ENCODE peak calls at places on chromosomes 1 and 21, in eight cellular contexts. H is foreskin fibroblast; U is NCI-H1092; I is activated CD4-positive, CD25-positive, alpha-beta regulatory T cell treated with anti-CD3 and anti-CD28 coated beads, Interleukin-2, amount 50 U/mL, for 16 hours; J is naive thymus-derived CD4-positive, alpha-beta T cell; X is stimulated activated CD4-positive, alpha-beta T cell treated with anti-CD3 and anti-CD28 coated beads, Interleukin-12 subunit alpha, Interleukin-12 subunit beta, amount 100 ng/mL, for 48 hours; O is T follicular helper cell; F is LoVo. P is an unnamed sample.

GRCh38 chr1:29453502-29454240 is 217.3 kb downstream of the PTPRU start:
- DNase-seq in H (peak; percentile 8), U (no peak), I (no peak), J (no peak), X (no peak), O (no peak), F (peak; percentile 33), P (no peak)

GRCh38 chr1:35428360-35428759 is 128.8 kb downstream of the KIAA0319L start:
- DNase-seq in H (no peak), U (no peak), I (no peak), J (no peak), X (no peak), O (no peak), F (no peak), P (no peak)

GRCh38 chr1:209230319-209230718 is 353.2 kb upstream of the CAMK1G start:
- DNase-seq in H (no peak), U (no peak), I (no peak), J (no peak), X (no peak), O (no peak), F (no peak), P (no peak)

GRCh38 chr1:228228601-228229074 is 20.8 kb downstream of the OBSCN start:
- DNase-seq in H (peak; percentile 86), U (no peak), I (no peak), J (no peak), X (no peak), O (no peak), F (no peak), P (no peak)

GRCh38 chr1:160739098-160739511 is at the start of gene SLAMF7:
- DNase-seq in H (no peak), U (no peak), I (no peak), J (no peak), X (no peak), O (no peak), F (no peak), P (no peak)

GRCh38 chr1:212838145-212838544 is 9.3 kb downstream of the SPATA45 start:
- DNase-seq in H (no peak), U (no peak), I (no peak), J (no peak), X (no peak), O (no peak), F (no peak), P (no peak)

GRCh38 chr1:59100975-59101374 is 195.9 kb upstream of the FGGY start:
- DNase-seq in H (peak; percentile 30), U (no peak), I (no peak), J (no peak), X (no peak), O (no peak), F (no peak), P (no peak)

GRCh38 chr1:173663159-173663558 is 6.5 kb downstream of the ANKRD45 start:
- DNase-seq in H (no peak), U (no peak), I (no peak), J (no peak), X (no peak), O (no peak), F (no peak), P (no peak)

GRCh38 chr1:207963429-207964194 is 52.7 kb upstream of the CD34 start:
- DNase-seq in H (peak; percentile 78), U (peak; percentile 88), I (peak; percentile 67), J (peak; percentile 94), X (peak; percentile 80), O (peak; percentile 71), F (peak; percentile 88), P (peak; percentile 78)

GRCh38 chr1:95021085-95021484 is 51.7 kb downstream of the ALG14 start:
- DNase-seq in H (no peak), U (no peak), I (no peak), J (no peak), X (no peak), O (no peak), F (no peak), P (no peak)

GRCh38 chr1:27862671-27863551 is 9.4 kb upstream of the THEMIS2 start:
- DNase-seq in H (peak; percentile 99), U (no peak), I (no peak), J (no peak), X (no peak), O (no peak), F (no peak), P (no peak)

GRCh38 chr1:214296860-214297699 is 16.1 kb downstream of the SMYD2 start:
- DNase-seq in H (peak; percentile 75), U (no peak), I (no peak), J (no peak), X (no peak), O (no peak), F (no peak), P (no peak)

GRCh38 chr1:208829601-208830000 is 585.4 kb upstream of the PLXNA2 start:
- DNase-seq in H (peak; percentile 3), U (no peak), I (no peak), J (no peak), X (no peak), O (no peak), F (no peak), P (no peak)

GRCh38 chr1:7422966-7423365 is 348.1 kb upstream of the VAMP3 start:
- DNase-seq in H (no peak), U (no peak), I (no peak), J (peak; percentile 8), X (no peak), O (no peak), F (no peak), P (no peak)

GRCh38 chr21:27149034-27149433 is 182.1 kb upstream of the ADAMTS5 start:
- DNase-seq in H (peak; percentile 45), U (no peak), I (no peak), J (no peak), X (no peak), O (no peak), F (no peak), P (no peak)

GRCh38 chr1:235023197-235024044 is 105.2 kb downstream of the TOMM20 start:
- DNase-seq in H (no peak), U (no peak), I (no peak), J (no peak), X (no peak), O (no peak), F (no peak), P (no peak)

GRCh38 chr1:8524637-8525157 is 206.8 kb downstream of the SLC45A1 start:
- DNase-seq in H (no peak), U (no peak), I (no peak), J (no peak), X (no peak), O (no peak), F (no peak), P (no peak)

GRCh38 chr1:201655910-201656669 is 117.2 kb downstream of the NAV1 start:
- DNase-seq in H (no peak), U (no peak), I (no peak), J (no peak), X (no peak), O (no peak), F (no peak), P (no peak)

GRCh38 chr1:221230605-221231004 is 351.4 kb downstream of the HLX start:
- DNase-seq in H (peak; percentile 7), U (peak; percentile 21), I (no peak), J (no peak), X (no peak), O (no peak), F (no peak), P (no peak)

GRCh38 chr21:36463204-36463603 is 16.7 kb downstream of the CLDN14 start:
- DNase-seq in H (no peak), U (no peak), I (no peak), J (no peak), X (no peak), O (no peak), F (no peak), P (no peak)

GRCh38 chr1:170309389-170310013 is 163.7 kb downstream of the NTMT2 start:
- DNase-seq in H (peak; percentile 95), U (no peak), I (no peak), J (no peak), X (no peak), O (no peak), F (no peak), P (no peak)

GRCh38 chr1:55131801-55132200 is 83.4 kb downstream of the USP24 start:
- DNase-seq in H (peak; percentile 52), U (no peak), I (no peak), J (no peak), X (no peak), O (no peak), F (no peak), P (no peak)

GRCh38 chr1:116489231-116489697 is 81.6 kb downstream of the CD58 start:
- DNase-seq in H (no peak), U (no peak), I (no peak), J (no peak), X (no peak), O (no peak), F (peak; percentile 85), P (no peak)

GRCh38 chr1:247857069-247857985 is at the start of gene TRIM58:
- DNase-seq in H (no peak), U (no peak), I (no peak), J (peak; percentile 53), X (no peak), O (no peak), F (peak; percentile 90), P (no peak)

GRCh38 chr1:29709711-29710169 is 473.4 kb downstream of the PTPRU start:
- DNase-seq in H (peak; percentile 79), U (peak; percentile 18), I (no peak), J (no peak), X (no peak), O (no peak), F (no peak), P (no peak)

GRCh38 chr1:50605186-50605875 is 182.1 kb upstream of the DMRTA2 start:
- DNase-seq in H (peak; percentile 21), U (no peak), I (no peak), J (no peak), X (no peak), O (no peak), F (peak; percentile 39), P (no peak)

GRCh38 chr1:188128761-188129160 is 1300.0 kb downstream of the PLA2G4A start:
- DNase-seq in H (peak; percentile 29), U (no peak), I (no peak), J (no peak), X (no peak), O (no peak), F (no peak), P (no peak)

GRCh38 chr21:36881223-36881622 is 85.2 kb downstream of the HLCS start:
- DNase-seq in H (no peak), U (no peak), I (no peak), J (no peak), X (no peak), O (no peak), F (no peak), P (no peak)

GRCh38 chr1:12620142-12620865 is 2.3 kb upstream of the DHRS3 start:
- DNase-seq in H (no peak), U (no peak), I (no peak), J (peak; percentile 36), X (no peak), O (no peak), F (no peak), P (no peak)

GRCh38 chr1:8517579-8518489 is 199.9 kb downstream of the SLC45A1 start:
- DNase-seq in H (no peak), U (no peak), I (no peak), J (no peak), X (no peak), O (no peak), F (no peak), P (no peak)

GRCh38 chr1:150532860-150533259 is 16.3 kb upstream of the ADAMTSL4 start:
- DNase-seq in H (no peak), U (no peak), I (no peak), J (no peak), X (no peak), O (no peak), F (no peak), P (no peak)

GRCh38 chr1:207803678-207804077 is 51.8 kb downstream of the CD46 start:
- DNase-seq in H (no peak), U (no peak), I (no peak), J (no peak), X (no peak), O (no peak), F (no peak), P (no peak)

GRCh38 chr21:34351786-34352241 is 12.0 kb upstream of the KCNE2 start:
- DNase-seq in H (no peak), U (peak; percentile 63), I (no peak), J (no peak), X (no peak), O (no peak), F (peak; percentile 67), P (no peak)

GRCh38 chr21:16912075-16912474 is 600.8 kb upstream of the CXADR start:
- DNase-seq in H (peak; percentile 18), U (no peak), I (no peak), J (no peak), X (no peak), O (no peak), F (no peak), P (no peak)